ENCODE peak calls at places on chromosome 18, in nine cellular contexts. G, R, B, S, U, Y, W, N and I are unnamed samples. For H3K4me1, the result is how much of the 10 kb centered on the place peaks cover.

GRCh38 chr18:79203017-79203605 is 133.9 kb downstream of the ATP9B start:
- DNase-seq in G (no peak), R (no peak), B (no peak), S (no peak), U (no peak), Y (no peak), W (peak), N (peak), I (no peak)

GRCh38 chr18:11821208-11821607 is 30.0 kb upstream of the CHMP1B start:
- DNase-seq in G (no peak), R (no peak), B (no peak), S (no peak), U (no peak), Y (no peak), W (no peak), N (no peak), I (no peak)

GRCh38 chr18:78926243-78926615 is 53.4 kb upstream of the SALL3 start:
- DNase-seq in G (no peak), R (peak), B (no peak), S (no peak), U (no peak), Y (no peak), W (no peak), N (no peak), I (no peak)

GRCh38 chr18:25786778-25787177 is 303.6 kb downstream of the SS18 start:
- DNase-seq in G (no peak), R (no peak), B (no peak), S (no peak), U (no peak), Y (no peak), W (no peak), N (peak), I (no peak)

GRCh38 chr18:40159141-40160017 is 1795.7 kb upstream of the PIK3C3 start:
- DNase-seq in G (no peak), R (no peak), B (no peak), S (no peak), U (no peak), Y (peak), W (peak), N (peak), I (no peak)

GRCh38 chr18:67770520-67770919 is 254.0 kb upstream of the DSEL start:
- DNase-seq in G (no peak), R (no peak), B (no peak), S (no peak), U (no peak), Y (no peak), W (no peak), N (no peak), I (no peak)

GRCh38 chr18:54119524-54120019 is 104.9 kb downstream of the MBD2 start:
- DNase-seq in G (no peak), R (no peak), B (no peak), S (no peak), U (peak), Y (peak), W (peak), N (peak), I (peak)

GRCh38 chr18:2898131-2898640 is 51.4 kb downstream of the EMILIN2 start:
- DNase-seq in G (no peak), R (peak), B (no peak), S (no peak), U (peak), Y (no peak), W (no peak), N (peak), I (no peak)

GRCh38 chr18:13579874-13580273 is 146.5 kb downstream of the FAM210A start:
- DNase-seq in G (no peak), R (no peak), B (no peak), S (no peak), U (no peak), Y (no peak), W (no peak), N (no peak), I (no peak)

GRCh38 chr18:49123431-49123830 is 172.7 kb upstream of the SMAD7 start:
- DNase-seq in G (no peak), R (no peak), B (no peak), S (no peak), U (no peak), Y (no peak), W (no peak), N (no peak), I (no peak)

GRCh38 chr18:23710068-23710527 is 20.8 kb downstream of the LAMA3 start:
- DNase-seq in G (no peak), R (no peak), B (no peak), S (no peak), U (no peak), Y (peak), W (peak), N (peak), I (no peak)

GRCh38 chr18:23071285-23071684 is 64.0 kb upstream of the CABLES1 start:
- DNase-seq in G (peak), R (no peak), B (peak), S (peak), U (no peak), Y (no peak), W (no peak), N (peak), I (peak)

GRCh38 chr18:43869451-43870008 is 592.2 kb upstream of the SYT4 start:
- DNase-seq in G (no peak), R (no peak), B (no peak), S (no peak), U (no peak), Y (no peak), W (no peak), N (peak), I (no peak)

GRCh38 chr18:79595876-79596374 is 83.7 kb upstream of the CTDP1 start:
- DNase-seq in G (peak), R (peak), B (no peak), S (no peak), U (no peak), Y (no peak), W (no peak), N (no peak), I (no peak)

GRCh38 chr18:62518460-62519375 is 4.1 kb upstream of the ZCCHC2 start:
- DNase-seq in G (no peak), R (no peak), B (no peak), S (no peak), U (no peak), Y (no peak), W (no peak), N (peak), I (no peak)

GRCh38 chr18:48050176-48050575 is 119.7 kb upstream of the SMAD2 start:
- DNase-seq in G (peak), R (no peak), B (no peak), S (no peak), U (no peak), Y (no peak), W (no peak), N (no peak), I (no peak)

DNA sequence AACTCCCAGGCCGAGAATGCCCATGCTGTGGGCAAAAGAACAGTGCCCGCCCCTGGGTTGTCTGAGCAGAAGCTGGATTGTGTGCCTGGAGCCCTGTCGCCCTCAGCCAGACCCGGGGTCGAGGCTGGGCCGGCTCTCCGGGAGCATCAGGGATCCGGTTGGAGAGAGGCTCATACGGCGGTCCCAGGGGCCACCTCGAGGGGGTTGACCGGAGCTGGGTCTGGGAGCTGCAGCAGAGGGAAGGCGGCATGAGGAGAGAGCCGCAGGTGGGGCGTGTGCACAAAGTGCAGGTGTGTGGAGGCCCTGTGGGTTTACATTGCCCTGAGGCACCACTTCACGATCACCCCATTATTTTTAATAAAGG is 39.5 kb downstream of the MBP start:
- DNase-seq in G (no peak), R (no peak), B (no peak), S (no peak), U (no peak), Y (no peak), W (no peak), N (no peak), I (no peak)
- H3K4me1 ChIP-seq in G (under half), R (under half), B (under half), S (under half), U (under half), Y (under half), W (under half), N (under half), I (under half)

DNA sequence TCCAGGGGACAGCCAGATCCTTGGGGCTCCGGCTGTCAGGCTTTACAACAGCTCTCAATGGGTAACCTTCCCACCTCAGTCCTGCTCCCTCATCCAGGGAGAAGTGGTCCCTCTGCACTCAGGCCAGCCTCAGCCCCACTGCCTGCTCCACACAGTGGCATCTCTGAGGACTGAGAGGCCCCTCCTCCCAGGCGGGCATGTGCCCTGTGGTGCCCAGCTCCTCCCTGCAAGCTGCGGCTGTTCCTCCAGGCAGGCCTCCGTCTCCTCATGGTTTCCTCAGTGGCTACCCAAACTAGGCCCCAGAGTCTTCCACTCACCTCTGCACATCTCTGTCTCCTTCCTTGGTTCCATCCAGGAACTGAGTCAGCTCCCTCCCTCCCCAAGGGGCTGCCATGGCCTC is 81.7 kb upstream of the TMEM200C start:
- DNase-seq in G (no peak), R (no peak), B (no peak), S (no peak), U (peak), Y (no peak), W (no peak), N (no peak), I (no peak)
- H3K4me1 ChIP-seq in G (under half), R (under half), B (under half), S (under half), U (under half), Y (under half), W (under half), N (under half), I (under half)

DNA sequence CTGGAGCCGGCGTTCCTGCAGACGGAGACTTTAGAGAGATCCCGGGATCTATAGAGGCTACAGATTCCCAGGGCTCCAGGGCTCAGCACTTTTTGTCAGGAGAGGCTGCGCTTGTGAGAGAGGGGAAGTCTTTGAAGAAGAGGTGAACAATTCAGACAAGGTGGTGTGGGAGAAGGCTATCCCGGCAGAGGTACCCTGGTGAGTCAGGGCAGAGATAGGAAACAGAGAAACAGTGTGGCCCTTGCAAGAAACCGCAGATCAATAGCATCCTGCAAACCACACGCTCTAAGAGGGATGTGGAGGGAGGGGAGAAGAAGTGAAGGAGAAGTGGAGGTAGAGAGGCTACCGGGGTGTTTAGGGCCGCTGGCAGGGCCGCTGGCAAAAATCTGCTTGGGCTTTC is 160.5 kb upstream of the APCDD1 start:
- DNase-seq in G (no peak), R (no peak), B (no peak), S (no peak), U (no peak), Y (no peak), W (no peak), N (no peak), I (no peak)
- H3K4me1 ChIP-seq in G (under half), R (under half), B (under half), S (under half), U (under half), Y (under half), W (under half), N (under half), I (under half)

GRCh38 chr18:45974088-45974536 is 7.0 kb upstream of the EPG5 start:
- DNase-seq in G (no peak), R (no peak), B (peak), S (peak), U (peak), Y (peak), W (peak), N (peak), I (peak)
- H3K4me1 ChIP-seq in G (under half), R (under half), B (under half), S (under half), U (under half), Y (under half), W (under half), N (under half), I (under half)